ENCODE peak calls at places on chromosomes 2 and 18, in ten cellular contexts. U is HepG2, J is lower lobe of right lung, G is tibial nerve, A is mesendoderm, T is MM.1S, O is SK-N-SH, D is Panc1, E is Peyer's patch, W is tibial artery. L is an unnamed sample. For H3K4me1, the result is how much of the 10 kb centered on the place peaks cover.

GRCh38 chr2:36701391-36701795 is 4.9 kb downstream of the VIT start:
- DNase-seq in U (no peak), J (no peak), G (no peak), A (peak), T (no peak), O (no peak), D (no peak), E (no peak), W (no peak), L (no peak)

GRCh38 chr2:120735750-120736170 is at the start of gene GLI2:
- DNase-seq in U (peak), J (peak), G (no peak), A (peak), T (peak), O (peak), D (no peak), E (peak), W (peak), L (no peak)

GRCh38 chr2:38274286-38275276 is 102.5 kb downstream of the ATL2 start:
- DNase-seq in U (peak), J (no peak), G (peak), A (peak), T (peak), O (peak), D (peak), E (no peak), W (no peak), L (peak)

GRCh38 chr2:60926751-60927568 is 45.6 kb downstream of the REL start:
- DNase-seq in U (no peak), J (no peak), G (no peak), A (no peak), T (no peak), O (no peak), D (no peak), E (no peak), W (no peak), L (no peak)

GRCh38 chr2:230692760-230693159 is 19.9 kb upstream of the CAB39 start:
- DNase-seq in U (no peak), J (no peak), G (no peak), A (no peak), T (no peak), O (no peak), D (no peak), E (no peak), W (no peak), L (no peak)

GRCh38 chr2:221596192-221596591 is 24.1 kb upstream of the EPHA4 start:
- DNase-seq in U (no peak), J (no peak), G (peak), A (no peak), T (no peak), O (no peak), D (no peak), E (no peak), W (no peak), L (no peak)

GRCh38 chr2:19358242-19359020 is at the start of gene OSR1:
- DNase-seq in U (peak), J (no peak), G (no peak), A (peak), T (peak), O (peak), D (no peak), E (peak), W (peak), L (peak)

GRCh38 chr2:60468390-60469085 is 84.9 kb downstream of the BCL11A start:
- DNase-seq in U (no peak), J (no peak), G (no peak), A (no peak), T (peak), O (no peak), D (no peak), E (no peak), W (no peak), L (no peak)

GRCh38 chr18:51182824-51183223 is 14.7 kb downstream of the MEX3C start:
- DNase-seq in U (no peak), J (no peak), G (no peak), A (no peak), T (no peak), O (no peak), D (no peak), E (no peak), W (no peak), L (no peak)

GRCh38 chr2:172253190-172254052 is 150.7 kb upstream of the DLX2 start:
- DNase-seq in U (peak), J (no peak), G (peak), A (peak), T (no peak), O (peak), D (peak), E (peak), W (peak), L (no peak)

GRCh38 chr2:175552902-175553301 is 371.4 kb upstream of the ATP5MC3 start:
- DNase-seq in U (no peak), J (peak), G (no peak), A (no peak), T (no peak), O (no peak), D (no peak), E (no peak), W (no peak), L (no peak)

GRCh38 chr18:80246656-80247402 is 485 bp downstream of the PARD6G start:
- DNase-seq in U (no peak), J (no peak), G (no peak), A (peak), T (no peak), O (peak), D (no peak), E (no peak), W (no peak), L (no peak)

GRCh38 chr2:127081826-127082633 is 24.9 kb downstream of the BIN1 start:
- DNase-seq in U (no peak), J (no peak), G (no peak), A (no peak), T (no peak), O (no peak), D (no peak), E (peak), W (no peak), L (peak)
- H3K4me1 ChIP-seq in U (under half), J (half or more), G (under half), A (under half), T (under half), O (under half), D (under half), E (half or more), W (under half), L (half or more)

GRCh38 chr2:46296216-46296839 is 879 bp upstream of the EPAS1 start:
- DNase-seq in U (no peak), J (peak), G (peak), A (peak), T (no peak), O (no peak), D (no peak), E (peak), W (peak), L (no peak)

GRCh38 chr2:46298522-46299351 is 1.5 kb downstream of the EPAS1 start:
- DNase-seq in U (no peak), J (peak), G (peak), A (peak), T (peak), O (peak), D (no peak), E (peak), W (peak), L (peak)

GRCh38 chr2:46296840-46297545 is at the start of gene EPAS1:
- DNase-seq in U (peak), J (peak), G (peak), A (peak), T (peak), O (peak), D (no peak), E (peak), W (peak), L (peak)

GRCh38 chr2:46298272-46298521 is 990 bp downstream of the EPAS1 start:
- DNase-seq in U (no peak), J (no peak), G (no peak), A (no peak), T (no peak), O (no peak), D (no peak), E (no peak), W (no peak), L (peak)

GRCh38 chr2:46297546-46298271 is 502 bp downstream of the EPAS1 start:
- DNase-seq in U (peak), J (peak), G (peak), A (peak), T (peak), O (peak), D (no peak), E (peak), W (peak), L (peak)
- H3K27ac ChIP-seq in U (peak), J (peak), G (peak), A (no peak), T (peak), O (peak), D (peak), E (peak), W (peak), L (no peak)

GRCh38 chr2:236167297-236168109 is 683 bp downstream of the GBX2 start:
- DNase-seq in U (no peak), J (no peak), G (no peak), A (peak), T (no peak), O (peak), D (no peak), E (no peak), W (no peak), L (no peak)

GRCh38 chr2:236166781-236167296 is 1.3 kb downstream of the GBX2 start:
- DNase-seq in U (no peak), J (no peak), G (no peak), A (no peak), T (no peak), O (peak), D (no peak), E (no peak), W (no peak), L (no peak)

GRCh38 chr2:236169151-236169721 is 1.1 kb upstream of the GBX2 start:
- DNase-seq in U (no peak), J (no peak), G (no peak), A (peak), T (no peak), O (peak), D (no peak), E (no peak), W (no peak), L (no peak)

GRCh38 chr2:236169741-236170654 is 1.8 kb upstream of the GBX2 start:
- DNase-seq in U (no peak), J (no peak), G (no peak), A (no peak), T (no peak), O (peak), D (no peak), E (no peak), W (no peak), L (no peak)

GRCh38 chr2:236168110-236169067 is at the start of gene GBX2:
- DNase-seq in U (no peak), J (no peak), G (no peak), A (peak), T (no peak), O (peak), D (no peak), E (no peak), W (no peak), L (no peak)
- H3K4me3 ChIP-seq in U (peak), J (peak), G (peak), A (no peak), T (no peak), O (peak), D (peak), E (peak), W (peak), L (no peak)

GRCh38 chr2:192073878-192074277 is 120.9 kb downstream of the TMEFF2 start:
- DNase-seq in U (no peak), J (no peak), G (no peak), A (no peak), T (no peak), O (no peak), D (no peak), E (no peak), W (no peak), L (no peak)
- H3K4me1 ChIP-seq in U (under half), J (under half), G (under half), A (under half), T (under half), O (under half), D (under half), E (under half), W (under half), L (under half)